ENCODE peak calls at places on chromosomes 16 and 17, in six cellular contexts. X, E, C, W, H and Z are unnamed samples. For H3K36me3, the result is how much of the 10 kb centered on the place peaks cover.

GRCh38 chr17:19005442-19005773 is 844 bp upstream of the FAM83G start:
- DNase-seq in X (no peak), E (no peak), C (no peak), W (no peak), H (no peak), Z (no peak)

GRCh38 chr17:16887523-16888095 is 84.3 kb downstream of the TNFRSF13B start:
- DNase-seq in X (no peak), E (no peak), C (no peak), W (no peak), H (no peak), Z (no peak)

GRCh38 chr16:66895697-66895995 is 15.3 kb downstream of the PDP2 start:
- DNase-seq in X (no peak), E (no peak), C (peak), W (no peak), H (no peak), Z (no peak)

GRCh38 chr17:17353625-17354484 is 50.7 kb downstream of the NT5M start:
- DNase-seq in X (no peak), E (no peak), C (peak), W (peak), H (no peak), Z (no peak)

GRCh38 chr17:30207655-30208054 is 27.8 kb downstream of the SLC6A4 start:
- DNase-seq in X (no peak), E (no peak), C (no peak), W (no peak), H (no peak), Z (no peak)

GRCh38 chr17:75676461-75676860 is 9.3 kb downstream of the SAP30BP start:
- DNase-seq in X (no peak), E (no peak), C (no peak), W (no peak), H (no peak), Z (no peak)

GRCh38 chr17:65925606-65926307 is 266.2 kb downstream of the CEP112 start:
- DNase-seq in X (no peak), E (no peak), C (no peak), W (no peak), H (no peak), Z (no peak)

GRCh38 chr16:16890964-16891363 is 512.0 kb downstream of the NPIPA7 start:
- DNase-seq in X (no peak), E (no peak), C (no peak), W (no peak), H (no peak), Z (no peak)

GRCh38 chr16:30051518-30051917 is 14.0 kb upstream of the ALDOA start:
- DNase-seq in X (no peak), E (no peak), C (no peak), W (no peak), H (no peak), Z (no peak)

GRCh38 chr17:57561072-57561861 is 183.8 kb downstream of the CCDC182 start:
- DNase-seq in X (no peak), E (no peak), C (no peak), W (no peak), H (no peak), Z (no peak)

GRCh38 chr17:82450357-82451106 is at the start of gene CYBC1:
- DNase-seq in X (peak), E (peak), C (peak), W (peak), H (peak), Z (peak)

GRCh38 chr17:82577300-82577699 is 57.8 kb downstream of the FOXK2 start:
- DNase-seq in X (no peak), E (no peak), C (peak), W (no peak), H (no peak), Z (no peak)

GRCh38 chr17:51133365-51133764 is 12.7 kb upstream of the SPAG9 start:
- DNase-seq in X (no peak), E (no peak), C (no peak), W (no peak), H (no peak), Z (no peak)

GRCh38 chr17:81561494-81561885 is 9.3 kb upstream of the FAAP100 start:
- DNase-seq in X (no peak), E (no peak), C (no peak), W (no peak), H (peak), Z (no peak)

GRCh38 chr17:58991718-58992331 is 114.9 kb downstream of the TRIM37 start:
- DNase-seq in X (no peak), E (no peak), C (no peak), W (no peak), H (peak), Z (no peak)

GRCh38 chr17:35752471-35752870 is 568 bp downstream of the GAS2L2 start:
- DNase-seq in X (no peak), E (no peak), C (no peak), W (no peak), H (no peak), Z (no peak)

GRCh38 chr17:4836221-4836620 is 3.1 kb downstream of the MINK1 start:
- DNase-seq in X (peak), E (no peak), C (no peak), W (no peak), H (no peak), Z (no peak)

GRCh38 chr16:66324785-66325184 is 41.7 kb upstream of the CDH5 start:
- DNase-seq in X (peak), E (no peak), C (peak), W (no peak), H (no peak), Z (no peak)

GRCh38 chr17:68169840-68170239 is 78.0 kb upstream of the AMZ2 start:
- DNase-seq in X (no peak), E (no peak), C (no peak), W (no peak), H (no peak), Z (no peak)

GRCh38 chr17:11996722-11997146 is 541 bp downstream of the ZNF18 start:
- DNase-seq in X (peak), E (peak), C (no peak), W (no peak), H (peak), Z (no peak)

GRCh38 chr16:49700928-49701685 is 154.8 kb downstream of the ZNF423 start:
- DNase-seq in X (no peak), E (no peak), C (peak), W (no peak), H (peak), Z (no peak)

GRCh38 chr16:79163666-79164377 is 436.7 kb downstream of the MAF start:
- DNase-seq in X (no peak), E (peak), C (no peak), W (no peak), H (peak), Z (no peak)

GRCh38 chr16:56608876-56609462 is 585 bp downstream of the MT2A start:
- DNase-seq in X (no peak), E (no peak), C (no peak), W (no peak), H (no peak), Z (no peak)

GRCh38 chr17:18219016-18219415 is 6.4 kb upstream of the LLGL1 start:
- DNase-seq in X (no peak), E (peak), C (no peak), W (no peak), H (peak), Z (no peak)

DNA sequence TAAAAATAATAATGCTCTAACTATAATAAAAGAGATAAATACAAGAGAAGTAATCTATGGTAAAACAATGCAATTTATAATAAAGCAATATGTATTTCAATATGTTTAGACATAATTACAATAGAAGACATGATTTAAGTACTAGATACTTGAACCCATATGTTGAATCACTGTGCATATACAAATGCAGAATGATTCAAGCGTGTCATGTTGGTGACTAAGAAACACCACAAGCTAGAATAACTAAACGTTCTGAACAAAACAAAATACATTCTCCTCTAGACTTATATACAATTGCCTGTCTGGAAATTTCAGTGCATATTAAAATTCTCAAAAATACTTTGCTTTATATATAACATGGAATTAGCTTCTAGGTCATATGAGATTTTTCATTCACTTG is 11.2 kb downstream of the TADA2A start:
- DNase-seq in X (no peak), E (no peak), C (no peak), W (no peak), H (peak), Z (no peak)
- H3K36me3 ChIP-seq in X (under half), E (under half), C (under half), W (half or more), H (under half), Z (under half)

DNA sequence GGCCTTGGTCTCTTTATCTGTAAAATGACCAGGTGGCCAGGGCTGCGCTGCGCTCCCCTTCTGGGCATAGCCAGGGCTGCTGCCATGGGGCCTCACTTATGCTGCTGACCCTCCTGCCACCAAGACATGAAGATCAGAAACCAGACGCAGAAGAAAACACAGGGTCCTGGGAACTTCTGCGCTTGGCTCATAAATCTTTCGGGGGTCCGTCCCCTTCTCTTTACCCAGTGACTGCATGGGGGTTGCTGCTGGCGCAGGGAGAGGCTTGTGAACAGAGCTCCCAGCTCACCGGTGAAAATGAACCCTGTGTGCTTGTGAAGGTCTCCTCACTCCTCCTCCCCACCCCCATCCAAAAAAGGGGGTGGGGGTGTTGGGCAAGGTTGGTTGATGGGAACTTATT is 5.7 kb upstream of the FOXL1 start:
- DNase-seq in X (no peak), E (no peak), C (no peak), W (no peak), H (no peak), Z (no peak)
- H3K4me3 ChIP-seq in X (no peak), E (peak), C (no peak), W (no peak), H (no peak), Z (no peak)

GRCh38 chr17:31875081-31875480 is 16.0 kb upstream of the COPRS start:
- DNase-seq in X (no peak), E (no peak), C (no peak), W (no peak), H (no peak), Z (no peak)

GRCh38 chr17:31869031-31869430 is 10.0 kb upstream of the COPRS start:
- DNase-seq in X (no peak), E (no peak), C (no peak), W (no peak), H (no peak), Z (no peak)

GRCh38 chr17:31869797-31870568 is 10.9 kb upstream of the COPRS start:
- DNase-seq in X (no peak), E (no peak), C (no peak), W (no peak), H (no peak), Z (no peak)
- H3K36me3 ChIP-seq in X (half or more), E (under half), C (under half), W (half or more), H (under half), Z (under half)

GRCh38 chr17:40416671-40417070 is 1.0 kb downstream of the TOP2A start:
- DNase-seq in X (no peak), E (no peak), C (no peak), W (no peak), H (no peak), Z (no peak)
- H3K4me3 ChIP-seq in X (peak), E (no peak), C (peak), W (no peak), H (peak), Z (peak)